ENCODE peak calls at places on chromosomes 4 and X, in five cellular contexts. Q is cardiac muscle cell, M is transverse colon, J is left lung, G is osteoblast. S is an unnamed sample.

GRCh38 chrX:48801281-48802088 is at the start of gene HDAC6:
- DNase-seq in Q (peak; percentile 99), G (peak; percentile 96), M (peak; percentile 96), J (peak; percentile 96), S (peak; percentile 97)

GRCh38 chrX:107742754-107743191 is 32.8 kb downstream of the TSC22D3 start:
- DNase-seq in M (peak; percentile 43), Q (no peak), G (no peak), J (no peak), S (no peak)

GRCh38 chrX:57929373-57929772 is 19.1 kb upstream of the ZXDA start:
- DNase-seq in J (no peak), Q (peak; percentile 49), M (no peak), G (peak; percentile 69), S (no peak)

GRCh38 chr4:182715548-182715947 is 201.6 kb downstream of the DCTD start:
- DNase-seq in Q (no peak), M (no peak), J (no peak), G (no peak), S (no peak)

GRCh38 chrX:153769158-153769864 is 5.3 kb downstream of the PLXNB3 start:
- DNase-seq in J (no peak), Q (no peak), M (peak; percentile 5), G (peak; percentile 84), S (no peak)

GRCh38 chr4:124641715-124642380 is 70.7 kb downstream of the ANKRD50 start:
- DNase-seq in Q (peak; percentile 69), J (no peak), M (no peak), G (no peak), S (no peak)

GRCh38 chrX:77174680-77175336 is 272.4 kb upstream of the FGF16 start:
- DNase-seq in Q (no peak), M (no peak), J (no peak), G (no peak), S (no peak)

GRCh38 chr4:24515698-24516097 is 68.7 kb downstream of the DHX15 start:
- DNase-seq in M (no peak), J (no peak), Q (no peak), G (no peak), S (no peak)

GRCh38 chr4:101205878-101206277 is 141.4 kb downstream of the PPP3CA start:
- DNase-seq in M (no peak), Q (peak; percentile 49), J (no peak), G (peak; percentile 82), S (no peak)

GRCh38 chrX:22406332-22406731 is 133.6 kb downstream of the CBLL2 start:
- DNase-seq in G (no peak), M (no peak), Q (peak; percentile 2), J (no peak), S (no peak)

GRCh38 chr4:163590609-163591264 is 96.2 kb downstream of the TMA16 start:
- DNase-seq in M (no peak), J (no peak), Q (no peak), G (no peak), S (no peak)

GRCh38 chr4:163591614-163592020 is 97.1 kb downstream of the TMA16 start:
- DNase-seq in M (no peak), Q (no peak), G (no peak), J (no peak), S (no peak)

GRCh38 chr4:163590103-163590502 is 95.6 kb downstream of the TMA16 start:
- DNase-seq in J (no peak), G (no peak), M (no peak), Q (no peak), S (no peak)

GRCh38 chr4:163592207-163592606 is 97.7 kb downstream of the TMA16 start:
- DNase-seq in M (no peak), Q (no peak), J (no peak), G (no peak), S (no peak)

GRCh38 chr4:163587867-163588266 is 93.4 kb downstream of the TMA16 start:
- DNase-seq in Q (no peak), G (no peak), J (no peak), M (no peak), S (peak; percentile 33)
- TF ChIP-seq CTCF in Q (no peak), G (no peak), J (no peak), M (no peak), S (peak; percentile 48)

DNA sequence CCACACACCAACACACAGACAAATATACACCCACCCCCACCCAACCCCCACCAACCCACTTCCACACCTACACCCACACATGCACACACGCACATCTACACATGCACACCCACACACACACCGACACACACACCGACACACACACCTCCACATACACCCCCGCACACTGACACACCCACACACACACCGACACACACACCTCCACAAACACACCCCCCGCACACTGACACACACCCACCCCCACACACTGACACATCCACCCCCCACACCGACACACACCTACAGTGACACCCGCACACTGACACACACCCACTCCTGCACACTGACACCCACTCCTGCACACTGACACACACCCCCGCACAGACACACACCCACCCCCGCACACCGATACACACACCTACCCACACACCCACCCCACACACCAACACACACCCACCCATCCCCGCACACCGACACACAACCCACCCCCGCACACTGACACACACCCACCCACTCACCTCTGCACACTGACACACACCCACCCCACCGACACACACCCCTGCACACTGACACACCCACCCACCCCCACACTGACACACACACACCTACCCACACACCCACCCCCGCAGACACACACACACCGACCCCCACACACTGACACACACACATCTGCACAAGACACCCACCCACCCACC is 31.1 kb downstream of the FGFRL1 start:
- DNase-seq in M (no peak), G (no peak), Q (no peak), J (no peak), S (no peak)
- H3K4me1 ChIP-seq in M (peaks cover 43% of the 10 kb centered on the region), G (peaks cover 58% of the 10 kb centered on the region), Q (no peaks in the 10 kb centered on the region), J (peaks cover 26% of the 10 kb centered on the region), S (no peaks in the 10 kb centered on the region)

GRCh38 chrX:147570483-147570882 is 341.2 kb upstream of the FMR1 start:
- DNase-seq in Q (no peak), J (no peak), M (no peak), G (no peak), S (no peak)
- TF ChIP-seq CTCF in Q (no peak), J (no peak), M (no peak), G (no peak), S (no peak)

GRCh38 chr4:15894923-15895411 is 43.6 kb downstream of the FGFBP1 start:
- DNase-seq in Q (no peak), G (no peak), M (no peak), J (no peak), S (no peak)

GRCh38 chr4:15891312-15891711 is 47.2 kb downstream of the FGFBP1 start:
- DNase-seq in M (no peak), Q (no peak), G (no peak), J (no peak), S (no peak)

GRCh38 chr4:15895517-15895916 is 43.0 kb downstream of the FGFBP1 start:
- DNase-seq in G (no peak), Q (no peak), M (no peak), J (no peak), S (no peak)

GRCh38 chr4:15893967-15894366 is 44.6 kb downstream of the FGFBP1 start:
- DNase-seq in J (no peak), Q (peak; percentile 95), M (no peak), G (peak; percentile 55), S (no peak)

DNA sequence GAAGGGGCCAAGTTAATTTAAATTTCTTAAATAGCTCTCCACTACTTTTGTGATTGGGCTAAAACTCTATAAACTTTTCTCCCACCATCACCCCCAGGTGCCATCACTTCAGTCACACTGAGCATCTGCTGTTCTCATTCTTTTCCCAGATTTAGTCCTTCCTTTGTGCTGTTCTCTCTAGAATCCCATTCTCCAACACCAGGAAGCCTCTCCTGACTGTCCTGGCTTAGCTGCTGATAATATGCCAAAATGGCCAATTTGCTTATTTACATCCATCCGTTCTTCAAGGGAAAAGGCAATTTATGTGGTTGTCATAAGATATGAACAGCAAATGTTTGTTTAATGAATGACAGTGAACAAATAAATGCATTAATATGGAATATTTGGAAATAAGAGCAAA is 44.1 kb downstream of the FGFBP1 start:
- DNase-seq in M (no peak), Q (no peak), G (no peak), J (no peak), S (no peak)
- H3K4me1 ChIP-seq in M (no peaks in the 10 kb centered on the region), Q (no peaks in the 10 kb centered on the region), G (peaks cover 14% of the 10 kb centered on the region), J (no peaks in the 10 kb centered on the region), S (no peaks in the 10 kb centered on the region)

GRCh38 chr4:95693594-95693993 is 144.8 kb upstream of the UNC5C start:
- DNase-seq in Q (peak; percentile 46), M (no peak), J (no peak), G (no peak), S (peak; percentile 21)
- TF ChIP-seq CTCF in Q (peak; percentile 28), M (no peak), J (no peak), G (peak; percentile 43), S (peak; percentile 57)

GRCh38 chr4:143364063-143364462 is 27.4 kb downstream of the GAB1 start:
- DNase-seq in G (no peak), Q (no peak), M (no peak), J (no peak), S (no peak)

GRCh38 chr4:143363332-143363731 is 26.7 kb downstream of the GAB1 start:
- DNase-seq in Q (no peak), J (no peak), M (no peak), G (no peak), S (no peak)

GRCh38 chr4:143359794-143360193 is 23.1 kb downstream of the GAB1 start:
- DNase-seq in G (no peak), Q (no peak), J (no peak), M (no peak), S (no peak)

GRCh38 chr4:143360838-143361237 is 24.2 kb downstream of the GAB1 start:
- DNase-seq in Q (no peak), G (peak; percentile 81), J (no peak), M (no peak), S (no peak)

DNA sequence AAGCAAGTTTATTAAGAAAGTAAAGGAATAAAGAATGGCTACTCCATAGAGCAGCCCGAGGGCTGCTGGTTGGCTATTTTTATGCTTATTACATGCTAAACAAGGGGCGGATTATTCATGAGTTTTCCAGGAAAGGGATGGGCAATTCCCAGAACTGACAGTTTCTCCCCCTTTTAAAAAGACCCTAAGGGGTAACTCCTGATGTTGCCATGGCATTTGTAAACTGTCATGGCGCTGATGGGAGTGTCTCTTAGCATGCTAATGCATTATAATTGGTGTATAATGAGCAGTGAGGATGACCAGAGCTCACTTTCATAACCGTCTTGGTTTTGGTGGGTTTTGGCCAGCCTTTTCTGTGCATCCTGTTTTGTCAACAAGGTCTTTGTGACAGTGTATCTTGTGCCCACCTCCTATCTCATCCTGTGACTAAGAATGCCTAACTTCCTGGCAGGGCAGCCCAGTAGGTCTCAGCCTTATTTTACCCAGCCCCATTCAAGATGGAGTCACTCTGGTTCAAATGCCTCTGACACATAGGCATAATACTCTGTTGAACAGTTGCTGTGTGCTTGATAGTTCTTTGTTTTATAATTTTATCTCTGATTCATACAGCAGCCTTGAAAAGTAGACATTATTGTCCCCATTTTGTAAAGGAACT is 25.8 kb downstream of the GAB1 start:
- DNase-seq in G (no peak), M (no peak), Q (no peak), J (no peak), S (no peak)
- H3K4me1 ChIP-seq in G (peaks cover 30% of the 10 kb centered on the region), M (peaks cover 41% of the 10 kb centered on the region), Q (no peaks in the 10 kb centered on the region), J (peaks cover 18% of the 10 kb centered on the region), S (no peaks in the 10 kb centered on the region)